ENCODE peak calls at places on chromosomes 16 and 17, in six cellular contexts. O, S, B, V, R and Y are unnamed samples.

GRCh38 chr17:8630227-8630801 is at the start of gene MYH10:
- DNase-seq in O (no peak), S (no peak), B (peak), V (no peak), R (no peak), Y (peak)

GRCh38 chr17:38620551-38621277 is 15.0 kb upstream of the SRCIN1 start:
- DNase-seq in O (peak), S (no peak), B (no peak), V (no peak), R (peak), Y (no peak)

GRCh38 chr16:26598061-26598460 is 468.7 kb upstream of the C16orf82 start:
- DNase-seq in O (no peak), S (no peak), B (peak), V (no peak), R (no peak), Y (no peak)

GRCh38 chr17:1231456-1231855 is 38.8 kb upstream of the BHLHA9 start:
- DNase-seq in O (no peak), S (no peak), B (no peak), V (no peak), R (no peak), Y (no peak)

GRCh38 chr16:71923941-71924690 is 28.8 kb downstream of the IST1 start:
- DNase-seq in O (no peak), S (no peak), B (no peak), V (no peak), R (no peak), Y (no peak)

GRCh38 chr16:69367980-69368379 is 16.4 kb upstream of the TMED6 start:
- DNase-seq in O (no peak), S (no peak), B (no peak), V (no peak), R (no peak), Y (no peak)

GRCh38 chr17:57281887-57282653 is 25.7 kb downstream of the MSI2 start:
- DNase-seq in O (no peak), S (no peak), B (no peak), V (no peak), R (no peak), Y (no peak)

GRCh38 chr17:68054296-68054900 is 18.9 kb downstream of the KPNA2 start:
- DNase-seq in O (no peak), S (no peak), B (no peak), V (no peak), R (no peak), Y (no peak)

GRCh38 chr17:45137561-45138305 is 2.2 kb downstream of the ACBD4 start:
- DNase-seq in O (no peak), S (no peak), B (no peak), V (no peak), R (no peak), Y (no peak)

GRCh38 chr17:67682196-67682595 is 35.5 kb upstream of the NOL11 start:
- DNase-seq in O (no peak), S (no peak), B (no peak), V (no peak), R (no peak), Y (no peak)

GRCh38 chr16:85124636-85125346 is 12.5 kb upstream of the CIBAR2 start:
- DNase-seq in O (no peak), S (no peak), B (no peak), V (no peak), R (no peak), Y (no peak)

GRCh38 chr17:55190748-55191147 is 74.0 kb upstream of the HLF start:
- DNase-seq in O (no peak), S (no peak), B (no peak), V (no peak), R (no peak), Y (no peak)

GRCh38 chr16:1807626-1808025 is 14.1 kb upstream of the IGFALS start:
- DNase-seq in O (no peak), S (no peak), B (no peak), V (no peak), R (no peak), Y (no peak)

GRCh38 chr17:30278032-30278431 is 13.7 kb downstream of the BLMH start:
- DNase-seq in O (no peak), S (no peak), B (no peak), V (no peak), R (peak), Y (no peak)

GRCh38 chr16:50276128-50276444 is 9.7 kb downstream of the ADCY7 start:
- DNase-seq in O (no peak), S (no peak), B (no peak), V (no peak), R (no peak), Y (no peak)

GRCh38 chr17:4444782-4445473 is 11.2 kb downstream of the SPNS3 start:
- DNase-seq in O (no peak), S (no peak), B (no peak), V (no peak), R (no peak), Y (no peak)

GRCh38 chr17:32882734-32883133 is 5.8 kb upstream of the MYO1D start:
- DNase-seq in O (no peak), S (no peak), B (peak), V (no peak), R (no peak), Y (no peak)

GRCh38 chr16:1474047-1474446 is 781 bp downstream of the CLCN7 start:
- DNase-seq in O (no peak), S (no peak), B (no peak), V (no peak), R (peak), Y (no peak)

GRCh38 chr16:2949705-2950399 is 14.2 kb upstream of the KREMEN2 start:
- DNase-seq in O (no peak), S (no peak), B (no peak), V (no peak), R (no peak), Y (no peak)

GRCh38 chr16:19741354-19741753 is 23.3 kb downstream of the IQCK start:
- DNase-seq in O (no peak), S (no peak), B (no peak), V (no peak), R (no peak), Y (no peak)

GRCh38 chr17:4161179-4161559 is 18.2 kb downstream of the CYB5D2 start:
- DNase-seq in O (no peak), S (no peak), B (no peak), V (no peak), R (peak), Y (no peak)

GRCh38 chr16:5042574-5043171 is 8.9 kb upstream of the NAGPA start:
- DNase-seq in O (no peak), S (no peak), B (no peak), V (no peak), R (peak), Y (no peak)

GRCh38 chr16:50273888-50274770 is 7.8 kb downstream of the ADCY7 start:
- DNase-seq in O (peak), S (no peak), B (peak), V (peak), R (no peak), Y (peak)

GRCh38 chr17:83062818-83063671 is 16.4 kb upstream of the METRNL start:
- DNase-seq in O (no peak), S (no peak), B (no peak), V (no peak), R (no peak), Y (no peak)

GRCh38 chr17:8100149-8100548 is 12.6 kb upstream of the ALOX12B start:
- DNase-seq in O (no peak), S (no peak), B (no peak), V (no peak), R (no peak), Y (no peak)

GRCh38 chr17:1414001-1414574 is 14.1 kb upstream of the YWHAE start:
- DNase-seq in O (no peak), S (no peak), B (no peak), V (no peak), R (no peak), Y (no peak)

GRCh38 chr17:56629450-56630187 is 36.1 kb downstream of the NOG start:
- DNase-seq in O (no peak), S (peak), B (peak), V (no peak), R (peak), Y (no peak)

DNA sequence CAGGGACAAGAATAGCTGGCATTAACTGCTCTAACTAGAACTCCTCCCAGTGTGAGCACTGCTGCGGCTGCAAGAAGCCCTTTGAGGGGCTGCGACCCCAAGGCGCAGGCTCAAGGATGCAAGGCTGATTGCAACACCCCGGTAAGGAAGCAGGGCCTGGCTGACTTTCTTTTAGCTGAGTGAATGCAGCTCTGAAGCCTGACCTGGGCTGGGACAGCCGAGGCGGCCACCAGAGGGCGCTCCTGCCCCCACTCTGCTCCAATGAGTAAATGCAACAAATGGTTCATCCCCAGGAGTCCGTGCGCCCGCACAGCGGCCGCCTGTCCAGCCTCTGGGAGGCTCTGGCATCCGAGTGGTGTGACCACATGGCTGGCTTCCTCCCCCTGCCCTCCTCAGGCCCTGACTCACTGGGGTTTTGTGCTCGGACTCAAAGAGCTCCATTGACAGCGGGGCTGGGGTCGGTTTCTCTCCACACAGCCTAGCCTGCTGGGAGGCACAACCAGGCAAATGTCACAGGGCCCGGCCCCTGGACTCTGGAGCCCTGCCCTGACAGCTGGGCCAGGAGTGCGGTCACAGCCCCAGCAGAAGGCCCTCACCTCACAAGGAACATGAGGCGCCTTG is at the start of gene SMIM5:
- DNase-seq in O (peak), S (peak), B (peak), V (no peak), R (peak), Y (peak)
- TF ChIP-seq POLR2A in O (no peak), S (no peak), B (no peak), V (no peak), R (no peak), Y (no peak)

GRCh38 chr17:48611213-48611612 is 396 bp upstream of the HOXB7 start:
- DNase-seq in O (no peak), S (no peak), B (no peak), V (no peak), R (no peak), Y (peak)
- TF ChIP-seq POLR2AphosphoS5 in O (no peak), S (no peak), B (no peak), V (no peak), R (no peak), Y (no peak)

GRCh38 chr17:80839401-80839800 is 152.2 kb upstream of the CHMP6 start:
- DNase-seq in O (no peak), S (no peak), B (no peak), V (no peak), R (no peak), Y (no peak)

GRCh38 chr17:80837711-80838110 is 153.9 kb upstream of the CHMP6 start:
- DNase-seq in O (no peak), S (no peak), B (no peak), V (no peak), R (no peak), Y (no peak)

GRCh38 chr17:80842456-80843053 is 149.1 kb upstream of the CHMP6 start:
- DNase-seq in O (no peak), S (no peak), B (no peak), V (no peak), R (no peak), Y (no peak)

GRCh38 chr17:80838381-80839345 is 153.0 kb upstream of the CHMP6 start:
- DNase-seq in O (no peak), S (no peak), B (no peak), V (no peak), R (no peak), Y (no peak)

GRCh38 chr17:80840011-80840410 is 151.6 kb upstream of the CHMP6 start:
- DNase-seq in O (no peak), S (no peak), B (no peak), V (no peak), R (no peak), Y (no peak)
- TF ChIP-seq TAF1 in O (no peak), S (no peak), B (no peak), V (no peak), R (no peak), Y (no peak)

GRCh38 chr17:42275527-42276358 is 448 bp downstream of the STAT5B start:
- DNase-seq in O (peak), S (peak), B (peak), V (no peak), R (no peak), Y (no peak)
- TF ChIP-seq POLR2A in O (no peak), S (peak), B (peak), V (no peak), R (no peak), Y (no peak)

DNA sequence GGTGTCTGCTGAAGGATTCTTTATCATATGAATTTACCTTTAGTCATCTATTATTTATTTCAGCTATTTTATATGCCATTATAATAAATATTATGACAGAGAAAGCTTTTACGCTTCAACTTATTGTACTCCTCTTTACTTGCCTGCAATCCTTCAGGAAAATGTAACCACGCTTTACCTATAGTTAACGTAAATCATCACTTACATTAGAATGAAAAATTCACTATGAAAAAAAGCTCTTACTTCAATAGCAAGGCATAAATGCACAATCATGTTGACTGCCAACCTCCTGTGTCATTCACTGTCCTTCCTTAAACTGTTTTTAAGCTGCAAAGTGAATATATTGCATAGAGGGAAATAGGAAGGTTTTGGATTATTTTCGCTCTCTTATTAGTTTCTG is 277.9 kb downstream of the WWOX start:
- DNase-seq in O (no peak), S (no peak), B (no peak), V (no peak), R (no peak), Y (no peak)
- TF ChIP-seq POLR2AphosphoS5 in O (no peak), S (no peak), B (no peak), V (no peak), R (no peak), Y (no peak)

DNA sequence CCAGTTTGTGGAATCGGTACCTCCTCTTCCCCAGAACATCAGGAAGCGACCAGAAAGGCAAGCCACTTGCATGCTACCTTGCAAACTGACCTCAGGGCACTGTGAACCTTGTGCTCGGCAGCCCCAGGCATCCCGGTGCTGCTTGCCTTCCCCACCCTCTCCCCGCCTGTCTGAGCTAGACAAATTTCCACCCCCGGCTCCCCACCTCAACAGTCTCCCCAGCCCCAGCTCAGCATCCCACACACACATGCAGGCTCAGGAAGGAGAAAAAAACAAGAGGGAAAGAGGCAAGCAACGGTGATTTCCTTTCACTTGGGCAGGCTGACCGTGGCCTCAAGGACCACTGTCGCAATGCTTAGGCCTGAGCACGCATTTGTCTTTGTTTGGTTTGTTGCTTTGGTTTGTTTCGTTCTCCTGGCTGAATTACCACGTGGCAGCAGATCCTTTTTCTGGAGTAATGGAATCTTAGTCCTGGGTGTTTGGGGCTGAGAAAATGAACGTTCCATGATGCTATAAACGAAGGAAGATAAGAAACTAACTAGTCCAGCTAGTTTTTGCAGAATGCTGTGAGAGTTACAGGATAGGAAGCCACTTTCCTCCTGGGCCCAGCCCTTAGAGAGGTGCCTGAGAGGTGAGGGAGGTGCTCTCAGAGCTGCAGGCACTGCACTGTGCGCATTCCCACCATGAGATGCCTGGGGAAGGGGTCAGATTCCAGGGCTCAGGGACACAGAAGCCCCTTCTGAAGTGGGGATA is 27.9 kb downstream of the SDK2 start:
- DNase-seq in O (no peak), S (no peak), B (no peak), V (no peak), R (no peak), Y (no peak)
- TF ChIP-seq TAF1 in O (no peak), S (no peak), B (no peak), V (no peak), R (no peak), Y (no peak)

GRCh38 chr16:10941127-10941933 is 938 bp downstream of the DEXI start:
- DNase-seq in O (no peak), S (peak), B (no peak), V (no peak), R (no peak), Y (no peak)

GRCh38 chr16:10940501-10941079 is 1.7 kb downstream of the DEXI start:
- DNase-seq in O (no peak), S (no peak), B (no peak), V (no peak), R (no peak), Y (no peak)

GRCh38 chr16:10945065-10945787 is 862 bp downstream of the CLEC16A start:
- DNase-seq in O (no peak), S (no peak), B (no peak), V (no peak), R (no peak), Y (no peak)

GRCh38 chr16:10944249-10945064 is at the start of gene CLEC16A:
- DNase-seq in O (peak), S (peak), B (peak), V (peak), R (peak), Y (peak)

GRCh38 chr16:10942352-10943297 is at the start of gene DEXI:
- DNase-seq in O (peak), S (peak), B (peak), V (peak), R (peak), Y (peak)
- TF ChIP-seq POLR2A in O (no peak), S (no peak), B (peak), V (peak), R (peak), Y (peak)

DNA sequence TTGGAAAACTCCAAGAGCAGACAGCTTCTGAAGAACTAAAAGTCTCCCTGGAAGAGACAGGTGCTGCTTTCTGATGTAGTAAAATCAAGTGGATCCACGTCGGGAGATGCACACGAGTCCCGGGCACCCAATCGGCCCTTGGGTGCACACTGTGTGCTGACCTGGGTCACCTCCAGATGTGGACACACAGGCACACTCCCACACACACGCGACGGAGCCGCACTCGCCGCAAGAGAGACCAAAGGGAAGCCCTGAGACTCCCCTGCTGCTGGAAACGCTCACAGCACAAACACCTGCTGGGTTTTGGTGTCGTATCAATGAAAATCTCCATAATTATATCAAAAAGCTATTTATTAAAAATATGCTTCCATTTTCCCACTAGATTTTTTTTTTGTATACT is 94.2 kb downstream of the ANKRD11 start:
- DNase-seq in O (no peak), S (no peak), B (no peak), V (no peak), R (no peak), Y (no peak)
- TF ChIP-seq POLR2AphosphoS5 in O (no peak), S (peak), B (no peak), V (no peak), R (no peak), Y (no peak)